ENCODE peak calls at places on chromosome 11, in seven cellular contexts. D is activated naive CD4-positive, alpha-beta T cell treated with anti-CD3 and anti-CD28 coated beads, Interleukin-2, amount 50 U/mL, for 16 hours; O is AG04449; S is AG04450; K is NCI-H1105; G is stimulated activated CD4-positive, alpha-beta T cell treated with anti-CD3 and anti-CD28 coated beads, Interleukin-2, amount 100 ng/mL, for 24 hours; Q is transverse colon. F is an unnamed sample.

GRCh38 chr11:125956371-125956770 is 10.5 kb downstream of the VSIG10L2 start:
- DNase-seq in D (no peak), O (no peak), S (no peak), K (no peak), G (no peak), Q (no peak), F (no peak)

GRCh38 chr11:12163181-12163841 is 52.9 kb downstream of the MICAL2 start:
- DNase-seq in D (no peak), O (peak; percentile 85), S (no peak), K (no peak), G (no peak), Q (peak; percentile 66), F (no peak)

GRCh38 chr11:1086171-1087102 is 11.8 kb downstream of the MUC2 start:
- DNase-seq in D (peak; percentile 8), O (no peak), S (no peak), K (no peak), G (no peak), Q (no peak), F (no peak)

GRCh38 chr11:112012877-112013276 is 12.3 kb upstream of the DLAT start:
- DNase-seq in D (no peak), O (no peak), S (no peak), K (no peak), G (no peak), Q (no peak), F (no peak)

GRCh38 chr11:125201525-125202121 is 37.1 kb downstream of the PKNOX2 start:
- DNase-seq in D (no peak), O (no peak), S (no peak), K (no peak), G (no peak), Q (no peak), F (no peak)

GRCh38 chr11:28505216-28505615 is 397.0 kb downstream of the METTL15 start:
- DNase-seq in D (no peak), O (no peak), S (no peak), K (no peak), G (no peak), Q (no peak), F (no peak)

GRCh38 chr11:108718466-108718865 is 53.6 kb downstream of the DDX10 start:
- DNase-seq in D (no peak), O (no peak), S (no peak), K (no peak), G (no peak), Q (no peak), F (no peak)

GRCh38 chr11:17646451-17647145 is 72.8 kb upstream of the MYOD1 start:
- DNase-seq in D (no peak), O (no peak), S (no peak), K (no peak), G (no peak), Q (no peak), F (no peak)

GRCh38 chr11:105004021-105004420 is 18.9 kb downstream of the CASP5 start:
- DNase-seq in D (no peak), O (no peak), S (no peak), K (no peak), G (no peak), Q (no peak), F (no peak)